ENCODE peak calls at places on chromosome 18, in eight cellular contexts. A, X, I, F, C, G, R and Z are unnamed samples.
A peak's percentile ranks its signal among the peaks of the same experiment; 100 is the strongest.

GRCh38 chr18:31572368-31572767 is 19.3 kb upstream of the TTR start:
- DNase-seq in C (no peak), I (no peak), A (no peak), X (no peak), G (no peak), R (no peak), F (no peak), Z (no peak)

GRCh38 chr18:79755496-79756142 is 42.1 kb upstream of the KCNG2 start:
- DNase-seq in F (peak; percentile 32), X (peak; percentile 43), G (no peak), A (no peak), C (no peak), I (no peak), R (no peak), Z (peak; percentile 71)

GRCh38 chr18:28669165-28669564 is 492.2 kb upstream of the CDH2 start:
- DNase-seq in F (no peak), I (no peak), A (no peak), X (no peak), G (no peak), C (no peak), R (no peak), Z (no peak)

GRCh38 chr18:53457068-53457467 is 767.4 kb downstream of the MBD2 start:
- DNase-seq in I (no peak), A (no peak), C (no peak), X (no peak), G (no peak), F (no peak), R (no peak), Z (no peak)

GRCh38 chr18:42164556-42164955 is 209.5 kb downstream of the PIK3C3 start:
- DNase-seq in I (no peak), G (no peak), A (no peak), R (no peak), C (no peak), F (no peak), X (no peak), Z (no peak)

GRCh38 chr18:36075862-36076587 is 8.7 kb upstream of the RPRD1A start:
- DNase-seq in R (no peak), G (no peak), I (no peak), C (no peak), F (no peak), A (no peak), X (no peak), Z (no peak)

GRCh38 chr18:31555971-31556747 is 35.5 kb upstream of the TTR start:
- DNase-seq in F (no peak), X (no peak), G (peak; percentile 56), C (no peak), A (peak; percentile 71), I (peak; percentile 18), R (peak; percentile 56), Z (no peak)

GRCh38 chr18:75053028-75053624 is 155.8 kb downstream of the PTGR3 start:
- DNase-seq in G (no peak), X (no peak), A (no peak), I (no peak), R (no peak), F (no peak), C (no peak), Z (no peak)

GRCh38 chr18:51039138-51040112 is 9.4 kb downstream of the SMAD4 start:
- DNase-seq in R (no peak), I (no peak), X (no peak), F (no peak), C (no peak), A (no peak), G (peak; percentile 26), Z (no peak)

GRCh38 chr18:70649683-70650082 is 360.8 kb downstream of the SOCS6 start:
- DNase-seq in X (no peak), G (no peak), F (no peak), C (no peak), R (no peak), I (no peak), A (no peak), Z (no peak)

GRCh38 chr18:62420151-62420512 is 95.0 kb downstream of the TNFRSF11A start:
- DNase-seq in C (no peak), X (no peak), R (no peak), I (peak; percentile 45), F (no peak), G (peak; percentile 17), A (no peak), Z (no peak)

GRCh38 chr18:11154369-11154982 is 5.1 kb upstream of the PIEZO2 start:
- DNase-seq in A (peak; percentile 26), F (no peak), C (no peak), G (peak; percentile 22), I (no peak), X (no peak), R (no peak), Z (no peak)

GRCh38 chr18:24459772-24460171 is 665 bp upstream of the HRH4 start:
- DNase-seq in I (no peak), X (no peak), C (no peak), R (no peak), F (no peak), G (no peak), A (no peak), Z (no peak)

GRCh38 chr18:24463233-24463775 is 2.9 kb downstream of the HRH4 start:
- DNase-seq in G (no peak), X (no peak), R (no peak), I (no peak), A (no peak), C (no peak), F (no peak), Z (no peak)

GRCh38 chr18:24456549-24456948 is 3.9 kb upstream of the HRH4 start:
- DNase-seq in C (no peak), X (no peak), A (no peak), I (no peak), R (no peak), G (no peak), F (no peak), Z (no peak)

GRCh38 chr18:24461996-24462395 is 1.6 kb downstream of the HRH4 start:
- DNase-seq in F (no peak), I (no peak), R (no peak), C (no peak), X (no peak), A (no peak), G (no peak), Z (no peak)

GRCh38 chr18:24460388-24460787 is at the start of gene HRH4:
- DNase-seq in R (no peak), C (no peak), G (no peak), I (no peak), X (no peak), F (no peak), A (no peak), Z (no peak)
- H3K27ac ChIP-seq in R (no peak within 1 kb of the TSS), C (no peak within 1 kb of the TSS), G (no peak within 1 kb of the TSS), I (no peak within 1 kb of the TSS), X (no peak within 1 kb of the TSS), F (no peak within 1 kb of the TSS), A (no peak within 1 kb of the TSS), Z (no peak within 1 kb of the TSS)

GRCh38 chr18:48002933-48003365 is 72.5 kb upstream of the SMAD2 start:
- DNase-seq in I (peak; percentile 67), G (no peak), R (no peak), A (peak; percentile 77), C (peak; percentile 28), X (no peak), F (no peak), Z (no peak)
- TF ChIP-seq POLR2A in I (no peak), G (no peak), R (no peak), A (no peak), C (no peak), X (no peak), F (no peak), Z (no peak)

GRCh38 chr18:12703096-12703567 is 290 bp downstream of the PSMG2 start:
- DNase-seq in A (no peak), G (no peak), I (no peak), F (no peak), R (no peak), C (no peak), X (no peak), Z (no peak)
- TF ChIP-seq POLR2AphosphoS5 in A (no peak), G (no peak), I (no peak), F (no peak), R (no peak), C (no peak), X (no peak), Z (no peak)

GRCh38 chr18:35071819-35072247 is 30.6 kb downstream of the MAPRE2 start:
- DNase-seq in X (no peak), I (no peak), A (no peak), G (no peak), C (no peak), R (no peak), F (no peak), Z (no peak)
- H3K27ac ChIP-seq in X (peak overlapping the region; percentile 9), I (no peak overlapping the region), A (no peak overlapping the region), G (no peak overlapping the region), C (no peak overlapping the region), R (no peak overlapping the region), F (no peak overlapping the region), Z (no peak overlapping the region)

GRCh38 chr18:49691177-49691608 is 122.1 kb downstream of the ACAA2 start:
- DNase-seq in R (no peak), X (no peak), I (no peak), G (no peak), A (peak; percentile 7), F (no peak), C (no peak), Z (no peak)
- TF ChIP-seq POLR2A in R (no peak), X (no peak), I (no peak), G (no peak), A (no peak), F (no peak), C (no peak), Z (no peak)

GRCh38 chr18:8631265-8631664 is 22.0 kb downstream of the RAB12 start:
- DNase-seq in F (no peak), R (no peak), C (no peak), X (no peak), I (no peak), G (no peak), A (no peak), Z (no peak)

GRCh38 chr18:8630546-8630945 is 21.3 kb downstream of the RAB12 start:
- DNase-seq in C (no peak), G (no peak), F (no peak), X (no peak), I (no peak), A (no peak), R (no peak), Z (no peak)

GRCh38 chr18:8627107-8627472 is 17.9 kb downstream of the RAB12 start:
- DNase-seq in I (no peak), X (no peak), C (no peak), F (no peak), G (no peak), A (no peak), R (no peak), Z (no peak)

GRCh38 chr18:8627540-8627939 is 18.3 kb downstream of the RAB12 start:
- DNase-seq in G (no peak), C (no peak), I (no peak), A (no peak), F (no peak), R (no peak), X (no peak), Z (no peak)

GRCh38 chr18:8629602-8630001 is 20.4 kb downstream of the RAB12 start:
- DNase-seq in G (no peak), I (no peak), C (no peak), R (no peak), X (no peak), A (no peak), F (no peak), Z (no peak)
- TF ChIP-seq POLR2AphosphoS5 in G (no peak), I (no peak), C (no peak), R (no peak), X (no peak), A (no peak), F (no peak), Z (no peak)